ENCODE peak calls at places on chromosomes 16 and 17, in four cellular contexts. One of them, this sample, is unnamed.

GRCh38 chr17:20127660-20128413 is 118.7 kb downstream of the SPECC1 start:
- DNase-seq in bronchial epithelial cell: peak; percentile 62
- DNase-seq in tibial nerve: no peak
- DNase-seq in BJ: peak; percentile 19
- DNase-seq in this sample: no peak

GRCh38 chr17:72399023-72399607 is 278.3 kb downstream of the SOX9 start:
- DNase-seq in bronchial epithelial cell: no peak
- DNase-seq in tibial nerve: no peak
- DNase-seq in BJ: no peak
- DNase-seq in this sample: no peak

GRCh38 chr16:8253718-8254117 is 336.6 kb downstream of the TMEM114 start:
- DNase-seq in bronchial epithelial cell: no peak
- DNase-seq in tibial nerve: no peak
- DNase-seq in BJ: no peak
- DNase-seq in this sample: no peak

GRCh38 chr17:5138616-5139453 is 23.0 kb downstream of the USP6 start:
- DNase-seq in bronchial epithelial cell: no peak
- DNase-seq in tibial nerve: no peak
- DNase-seq in BJ: no peak
- DNase-seq in this sample: no peak

GRCh38 chr16:69848635-69849545 is 86.8 kb downstream of the WWP2 start:
- DNase-seq in bronchial epithelial cell: peak; percentile 14
- DNase-seq in tibial nerve: peak; percentile 81
- DNase-seq in BJ: peak; percentile 76
- DNase-seq in this sample: peak; percentile 74

GRCh38 chr16:5028950-5029475 is 4.7 kb downstream of the NAGPA start:
- DNase-seq in bronchial epithelial cell: no peak
- DNase-seq in tibial nerve: no peak
- DNase-seq in BJ: no peak
- DNase-seq in this sample: no peak

GRCh38 chr17:18258356-18259038 is at the start of gene FLII:
- DNase-seq in bronchial epithelial cell: no peak
- DNase-seq in tibial nerve: peak; percentile 22
- DNase-seq in BJ: no peak
- DNase-seq in this sample: no peak

GRCh38 chr17:40323731-40324650 is 15.0 kb downstream of the RARA start:
- DNase-seq in bronchial epithelial cell: no peak
- DNase-seq in tibial nerve: peak; percentile 71
- DNase-seq in BJ: no peak
- DNase-seq in this sample: no peak

GRCh38 chr17:32869345-32870026 is 7.4 kb downstream of the MYO1D start:
- DNase-seq in bronchial epithelial cell: no peak
- DNase-seq in tibial nerve: no peak
- DNase-seq in BJ: no peak
- DNase-seq in this sample: no peak

GRCh38 chr17:32870027-32870670 is 6.8 kb downstream of the MYO1D start:
- DNase-seq in bronchial epithelial cell: no peak
- DNase-seq in tibial nerve: peak; percentile 5
- DNase-seq in BJ: no peak
- DNase-seq in this sample: no peak

GRCh38 chr17:32871736-32872135 is 5.2 kb downstream of the MYO1D start:
- DNase-seq in bronchial epithelial cell: no peak
- DNase-seq in tibial nerve: no peak
- DNase-seq in BJ: no peak
- DNase-seq in this sample: no peak

GRCh38 chr17:32873114-32873513 is 3.8 kb downstream of the MYO1D start:
- DNase-seq in bronchial epithelial cell: peak; percentile 80
- DNase-seq in tibial nerve: no peak
- DNase-seq in BJ: no peak
- DNase-seq in this sample: no peak

GRCh38 chr17:32870969-32871368 is 6.0 kb downstream of the MYO1D start:
- DNase-seq in bronchial epithelial cell: no peak
- DNase-seq in tibial nerve: peak; percentile 19
- DNase-seq in BJ: no peak
- DNase-seq in this sample: no peak
- H3K4me3 ChIP-seq in bronchial epithelial cell: no peak overlapping the region
- H3K4me3 ChIP-seq in tibial nerve: no peak overlapping the region
- H3K4me3 ChIP-seq in BJ: no peak overlapping the region
- H3K4me3 ChIP-seq in this sample: no peak overlapping the region

GRCh38 chr16:658679-659571 is 9.0 kb upstream of the RHOT2 start:
- DNase-seq in bronchial epithelial cell: no peak
- DNase-seq in tibial nerve: no peak
- DNase-seq in BJ: no peak
- DNase-seq in this sample: no peak
- TF ChIP-seq CTCF in bronchial epithelial cell: no peak
- TF ChIP-seq CTCF in tibial nerve: no peak
- TF ChIP-seq CTCF in BJ: no peak
- TF ChIP-seq CTCF in this sample: no peak

GRCh38 chr16:12210925-12211869 is 234.7 kb downstream of the SNX29 start:
- DNase-seq in bronchial epithelial cell: no peak
- DNase-seq in tibial nerve: no peak
- DNase-seq in BJ: no peak
- DNase-seq in this sample: no peak
- H3K4me3 ChIP-seq in bronchial epithelial cell: no peak overlapping the region
- H3K4me3 ChIP-seq in tibial nerve: no peak overlapping the region
- H3K4me3 ChIP-seq in BJ: no peak overlapping the region
- H3K4me3 ChIP-seq in this sample: no peak overlapping the region

DNA sequence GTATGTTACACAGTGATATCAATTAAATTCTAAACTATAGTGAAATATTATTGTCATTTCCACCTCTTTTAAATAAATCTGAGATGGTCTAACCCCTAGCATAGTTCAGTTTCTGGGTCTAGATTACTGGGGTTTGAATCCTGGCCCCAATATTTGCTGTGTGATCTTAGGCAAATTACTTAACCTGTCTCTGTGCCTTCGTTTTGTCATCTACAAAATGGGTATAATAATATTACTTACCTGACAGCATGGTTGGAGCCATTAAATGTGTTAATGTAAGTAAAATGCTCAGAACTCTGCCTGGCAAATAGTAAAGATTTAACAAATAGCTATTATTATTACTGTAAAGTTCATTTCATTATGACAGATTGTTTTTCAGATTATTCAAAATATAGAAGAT is 52.3 kb downstream of the BMERB1 start:
- DNase-seq in bronchial epithelial cell: no peak
- DNase-seq in tibial nerve: no peak
- DNase-seq in BJ: no peak
- DNase-seq in this sample: no peak
- TF ChIP-seq CTCF in bronchial epithelial cell: no peak
- TF ChIP-seq CTCF in tibial nerve: no peak
- TF ChIP-seq CTCF in BJ: no peak
- TF ChIP-seq CTCF in this sample: no peak

DNA sequence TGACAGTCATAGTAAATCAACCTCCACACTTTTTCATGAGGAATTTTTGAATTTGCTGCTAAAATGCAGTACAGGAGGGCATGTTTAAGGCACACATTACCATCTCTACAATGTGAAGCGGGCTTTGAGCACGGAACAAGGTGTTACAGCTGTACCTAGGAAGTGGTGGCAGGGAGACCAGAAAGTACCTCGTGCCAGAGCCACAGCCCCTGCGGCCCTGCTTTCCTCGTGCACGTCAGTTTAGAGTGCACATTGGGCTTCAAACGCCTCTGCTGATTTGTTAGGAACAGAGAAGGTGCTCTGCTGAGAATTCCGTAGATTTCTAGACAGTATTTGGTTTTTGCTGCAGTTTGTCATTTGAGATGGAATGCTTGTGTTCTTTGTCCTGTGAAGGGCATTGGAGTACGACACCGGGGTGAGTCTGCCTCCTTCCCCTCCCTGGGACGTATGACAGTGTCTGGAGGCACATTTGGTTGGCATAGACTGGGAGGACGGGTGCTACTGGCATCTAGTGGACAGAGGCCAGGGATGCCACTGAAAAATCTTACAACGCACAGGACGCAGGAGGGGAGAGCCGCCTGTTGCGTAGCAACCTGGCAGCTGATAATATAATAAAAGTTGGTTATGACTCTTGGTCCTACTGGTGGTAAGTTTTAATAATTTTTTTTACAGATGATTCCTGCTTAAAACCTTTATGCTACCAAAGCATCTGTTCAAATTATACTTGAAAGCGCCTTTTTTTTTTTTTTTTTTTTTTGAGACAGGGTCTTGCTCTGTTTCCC is 9.1 kb downstream of the FOXK2 start:
- DNase-seq in bronchial epithelial cell: peak; percentile 78
- DNase-seq in tibial nerve: no peak
- DNase-seq in BJ: no peak
- DNase-seq in this sample: no peak
- H3K4me3 ChIP-seq in bronchial epithelial cell: no peak overlapping the region
- H3K4me3 ChIP-seq in tibial nerve: no peak overlapping the region
- H3K4me3 ChIP-seq in BJ: no peak overlapping the region
- H3K4me3 ChIP-seq in this sample: no peak overlapping the region

GRCh38 chr16:84911490-84912216 is 91.9 kb downstream of the CRISPLD2 start:
- DNase-seq in bronchial epithelial cell: no peak
- DNase-seq in tibial nerve: no peak
- DNase-seq in BJ: no peak
- DNase-seq in this sample: no peak

GRCh38 chr16:84916156-84916555 is 95.2 kb downstream of the ZDHHC7 start:
- DNase-seq in bronchial epithelial cell: no peak
- DNase-seq in tibial nerve: no peak
- DNase-seq in BJ: no peak
- DNase-seq in this sample: no peak

GRCh38 chr16:84916850-84917249 is 94.5 kb downstream of the ZDHHC7 start:
- DNase-seq in bronchial epithelial cell: no peak
- DNase-seq in tibial nerve: no peak
- DNase-seq in BJ: no peak
- DNase-seq in this sample: no peak

GRCh38 chr16:84914273-84914672 is 94.5 kb downstream of the CRISPLD2 start:
- DNase-seq in bronchial epithelial cell: no peak
- DNase-seq in tibial nerve: peak; percentile 61
- DNase-seq in BJ: no peak
- DNase-seq in this sample: no peak

DNA sequence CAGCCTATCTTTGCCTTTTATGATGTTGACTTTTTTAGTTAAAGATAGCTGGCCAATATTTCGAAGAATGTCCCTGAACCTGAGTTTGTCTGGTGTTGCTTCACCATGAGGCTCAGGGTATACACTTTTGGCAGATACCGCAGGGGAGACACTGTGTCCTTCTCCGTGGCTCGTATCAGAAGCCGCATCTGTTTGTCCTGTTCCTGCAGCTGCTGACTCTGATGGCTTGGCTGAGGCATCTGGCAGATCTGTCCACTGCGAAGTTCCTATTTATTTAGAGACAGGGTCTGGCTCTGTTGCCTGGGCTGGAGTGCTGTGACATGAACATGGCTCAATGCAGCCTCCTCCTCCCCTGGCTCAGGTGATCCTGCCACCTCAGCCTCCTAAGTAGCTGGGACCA is 93.5 kb downstream of the CRISPLD2 start:
- DNase-seq in bronchial epithelial cell: no peak
- DNase-seq in tibial nerve: peak; percentile 71
- DNase-seq in BJ: no peak
- DNase-seq in this sample: no peak
- TF ChIP-seq CTCF in bronchial epithelial cell: no peak
- TF ChIP-seq CTCF in tibial nerve: no peak
- TF ChIP-seq CTCF in BJ: no peak
- TF ChIP-seq CTCF in this sample: no peak

GRCh38 chr17:47066095-47066494 is 87.0 kb upstream of the RPRML start:
- DNase-seq in bronchial epithelial cell: no peak
- DNase-seq in tibial nerve: no peak
- DNase-seq in BJ: no peak
- DNase-seq in this sample: no peak
- H3K4me3 ChIP-seq in bronchial epithelial cell: no peak overlapping the region
- H3K4me3 ChIP-seq in tibial nerve: no peak overlapping the region
- H3K4me3 ChIP-seq in BJ: no peak overlapping the region
- H3K4me3 ChIP-seq in this sample: no peak overlapping the region

DNA sequence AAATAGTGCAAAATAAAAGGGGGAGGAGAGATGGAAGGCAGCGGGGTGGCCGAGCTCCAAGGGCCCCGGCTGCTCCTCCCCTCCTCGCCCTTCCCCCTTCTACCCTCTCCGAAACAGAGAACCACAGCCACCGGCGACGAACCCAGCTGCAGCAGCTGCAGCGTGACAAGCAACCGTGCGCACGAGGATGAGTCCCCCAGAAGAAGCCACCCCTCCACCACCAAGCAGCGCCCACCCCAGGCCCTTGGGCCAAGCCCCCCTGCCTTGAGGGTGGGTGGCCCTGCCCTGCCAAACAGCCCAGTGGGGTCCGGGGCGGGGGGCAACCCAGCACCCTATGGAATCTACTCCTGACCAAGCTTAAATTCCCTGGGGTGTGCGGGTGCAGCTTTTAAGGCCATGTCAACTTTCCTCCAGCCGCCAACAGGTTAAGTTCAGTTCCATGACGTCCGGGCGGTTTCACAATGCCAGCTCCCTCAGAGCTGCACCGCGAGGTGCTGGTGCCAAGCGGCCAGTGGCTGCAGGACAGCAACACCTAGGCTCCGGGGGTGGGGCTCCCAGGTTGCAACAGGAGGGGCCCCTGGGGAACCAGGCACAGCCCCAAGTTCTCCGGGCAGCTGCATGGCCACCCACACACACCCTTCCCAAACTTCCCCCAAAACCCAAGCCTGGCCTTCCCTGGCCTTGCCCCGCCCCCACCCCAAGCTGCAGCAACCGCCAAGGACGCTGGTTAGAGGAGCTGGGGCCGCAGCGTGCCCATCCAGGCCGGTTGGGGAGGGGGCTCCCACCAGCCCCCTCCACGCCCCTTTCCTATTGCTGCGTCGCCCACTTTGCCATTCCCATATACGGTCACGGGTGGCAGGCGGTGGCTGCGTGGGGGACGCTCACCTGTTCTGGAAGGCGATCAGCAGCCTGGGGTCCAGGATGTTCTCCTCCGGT is 2.0 kb downstream of the CBX4 start:
- DNase-seq in bronchial epithelial cell: peak; percentile 79
- DNase-seq in tibial nerve: no peak
- DNase-seq in BJ: no peak
- DNase-seq in this sample: no peak
- TF ChIP-seq CTCF in bronchial epithelial cell: peak; percentile 39
- TF ChIP-seq CTCF in tibial nerve: no peak
- TF ChIP-seq CTCF in BJ: peak; percentile 28
- TF ChIP-seq CTCF in this sample: no peak

This sample was measured in astrocyte of the cerebellum.